ENCODE peak calls at places on chromosomes 12 and 14, in nine cellular contexts. K, R, M, C, S, P, Q, G and A are unnamed samples.

GRCh38 chr12:69570000-69570516 is 15.2 kb upstream of the CCT2 start:
- DNase-seq in C (no peak), M (no peak), G (peak), S (no peak), R (peak), P (no peak), Q (peak), K (peak), A (no peak)

GRCh38 chr12:82964446-82964845 is 277.7 kb downstream of the TMTC2 start:
- DNase-seq in G (no peak), M (no peak), K (no peak), R (no peak), Q (no peak), C (no peak), P (no peak), S (no peak), A (no peak)

GRCh38 chr12:25187781-25188180 is 7.2 kb downstream of the DNAI7 start:
- DNase-seq in P (no peak), K (peak), S (no peak), Q (peak), G (no peak), C (no peak), R (peak), M (no peak), A (no peak)

GRCh38 chr14:57656853-57657252 is 163.2 kb upstream of the CCDC198 start:
- DNase-seq in G (no peak), C (no peak), M (no peak), R (peak), S (no peak), K (no peak), P (no peak), Q (no peak), A (no peak)

GRCh38 chr12:108394196-108394595 is 55.1 kb upstream of the CMKLR1 start:
- DNase-seq in S (no peak), K (peak), R (no peak), C (no peak), P (no peak), Q (no peak), G (no peak), M (no peak), A (no peak)

GRCh38 chr14:63524537-63525155 is 18.5 kb downstream of the PPP2R5E start:
- DNase-seq in C (peak), M (no peak), P (no peak), R (no peak), K (no peak), Q (no peak), G (no peak), S (no peak), A (no peak)

GRCh38 chr12:95072900-95073697 is at the start of gene NR2C1:
- DNase-seq in M (peak), K (peak), S (peak), Q (peak), R (peak), G (peak), P (peak), C (peak), A (peak)

GRCh38 chr14:104358528-104359300 is 220.3 kb downstream of the KIF26A start:
- DNase-seq in P (no peak), K (no peak), M (no peak), R (no peak), Q (no peak), C (no peak), S (peak), G (no peak), A (no peak)

GRCh38 chr12:70744133-70744532 is 106.9 kb upstream of the PTPRB start:
- DNase-seq in S (no peak), P (no peak), R (peak), Q (peak), G (no peak), K (peak), C (no peak), M (no peak), A (no peak)

GRCh38 chr12:10031771-10032175 is 1.3 kb downstream of the CLEC9A start:
- DNase-seq in G (no peak), Q (peak), S (no peak), C (no peak), P (no peak), M (peak), R (peak), K (peak), A (no peak)

GRCh38 chr12:12660201-12660600 is 35.8 kb downstream of the GPR19 start:
- DNase-seq in G (no peak), C (no peak), M (no peak), P (no peak), Q (no peak), R (no peak), S (no peak), K (no peak), A (no peak)

GRCh38 chr14:51283402-51283825 is 43.4 kb downstream of the TMX1 start:
- DNase-seq in K (peak), S (no peak), R (peak), Q (peak), M (peak), P (peak), G (peak), C (peak), A (no peak)

DNA sequence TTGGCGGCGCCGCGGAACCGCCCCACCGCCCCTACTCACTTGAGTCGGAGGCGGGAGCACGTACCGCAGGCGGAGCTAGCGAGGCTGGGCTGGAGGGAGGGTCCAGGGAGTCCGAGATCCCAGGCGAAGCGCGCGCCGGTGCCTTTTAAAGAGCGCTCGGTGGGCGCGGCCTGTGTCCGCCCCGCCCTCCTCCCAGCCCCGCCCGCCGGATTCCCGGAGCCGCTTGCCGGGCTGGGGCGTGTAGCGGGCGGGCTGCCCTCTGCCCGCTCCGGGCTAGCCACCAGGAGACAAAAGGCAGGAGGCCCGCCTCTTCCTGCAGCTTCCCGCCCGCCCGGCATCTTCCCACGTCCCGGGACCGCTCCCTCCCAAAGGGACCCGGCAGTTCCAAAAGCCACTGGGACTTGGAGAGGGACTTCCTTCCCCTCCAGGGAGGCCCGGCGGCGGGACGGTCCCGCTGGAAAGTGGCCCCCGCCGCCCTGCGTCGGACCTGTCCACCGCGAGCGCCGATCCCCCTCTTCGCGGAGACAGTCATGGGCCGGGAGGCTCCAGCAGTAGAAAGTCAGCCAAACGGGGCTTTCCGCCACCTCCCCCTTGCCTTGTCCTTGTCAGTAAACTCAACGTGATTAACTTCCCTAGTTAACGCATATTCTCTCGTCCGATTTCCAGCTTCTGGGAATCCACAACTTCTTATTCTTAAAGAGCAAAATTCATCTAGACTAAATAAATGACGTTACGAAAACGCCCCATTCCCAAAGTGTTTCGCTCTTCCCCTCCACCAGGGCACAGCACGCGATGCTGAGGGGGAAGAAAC is at the start of gene CSRP2:
- DNase-seq in M (peak), C (peak), S (peak), Q (peak), P (peak), K (peak), G (peak), R (peak), A (peak)
- TF ChIP-seq CTCF in M (peak), C (no peak), S (peak), Q (peak), P (peak), K (peak), G (no peak), R (peak), A (no peak)

GRCh38 chr12:78870539-78870938 is 6.0 kb downstream of the SYT1 start:
- DNase-seq in P (no peak), R (no peak), S (no peak), C (peak), M (peak), G (no peak), K (no peak), Q (no peak), A (no peak)
- TF ChIP-seq CTCF in P (no peak), R (no peak), S (no peak), C (no peak), M (no peak), G (no peak), K (no peak), Q (no peak), A (no peak)

GRCh38 chr14:75753696-75754095 is 92.7 kb downstream of the TTLL5 start:
- DNase-seq in S (no peak), C (no peak), M (no peak), K (no peak), P (no peak), R (no peak), G (no peak), Q (no peak), A (no peak)
- TF ChIP-seq CTCF in S (no peak), C (no peak), M (no peak), K (no peak), P (no peak), R (no peak), G (no peak), Q (no peak), A (no peak)

GRCh38 chr12:76623929-76624328 is 64.4 kb upstream of the OSBPL8 start:
- DNase-seq in M (no peak), Q (peak), C (no peak), P (no peak), G (peak), K (peak), R (peak), S (no peak), A (no peak)

GRCh38 chr12:76622915-76623314 is 63.3 kb upstream of the OSBPL8 start:
- DNase-seq in G (no peak), R (no peak), S (no peak), K (no peak), M (no peak), Q (no peak), P (no peak), C (no peak), A (no peak)

GRCh38 chr12:76622351-76622750 is 62.8 kb upstream of the OSBPL8 start:
- DNase-seq in R (no peak), K (no peak), M (no peak), S (no peak), Q (no peak), G (no peak), C (no peak), P (no peak), A (no peak)

GRCh38 chr12:76618031-76618430 is 58.5 kb upstream of the OSBPL8 start:
- DNase-seq in Q (no peak), K (no peak), P (no peak), R (no peak), G (no peak), M (no peak), C (no peak), S (no peak), A (no peak)

GRCh38 chr12:76621582-76622024 is 62.0 kb upstream of the OSBPL8 start:
- DNase-seq in P (peak), S (peak), R (peak), M (peak), Q (peak), C (peak), K (peak), G (peak), A (no peak)
- TF ChIP-seq CTCF in P (peak), S (peak), R (peak), M (peak), Q (peak), C (peak), K (peak), G (peak), A (peak)